ENCODE peak calls at places on chromosomes 1 and 21, in ten cellular contexts. One of them, this sample, is unnamed.

GRCh38 chr21:41765393-41765950 is 1.4 kb downstream of the RIPK4 start:
- DNase-seq in GM04503: no peak
- DNase-seq in NCI-H1417 treated with DMSO at 0.1 percent for 48 hours: no peak
- DNase-seq in GDM1: no peak
- DNase-seq in SJSA1: no peak
- DNase-seq in left ventricle myocardium inferior: no peak
- DNase-seq in HuH-7: no peak
- DNase-seq in GM03348: no peak
- DNase-seq in psoas muscle: no peak
- DNase-seq in transverse colon: no peak
- DNase-seq in this sample: no peak

GRCh38 chr1:168848041-168848440 is 119.0 kb upstream of the DPT start:
- DNase-seq in GM04503: no peak
- DNase-seq in NCI-H1417 treated with DMSO at 0.1 percent for 48 hours: no peak
- DNase-seq in GDM1: no peak
- DNase-seq in SJSA1: no peak
- DNase-seq in left ventricle myocardium inferior: no peak
- DNase-seq in HuH-7: no peak
- DNase-seq in GM03348: no peak
- DNase-seq in psoas muscle: no peak
- DNase-seq in transverse colon: no peak
- DNase-seq in this sample: no peak

GRCh38 chr1:205477759-205478247 is 22.0 kb upstream of the BLACAT1 start:
- DNase-seq in GM04503: peak
- DNase-seq in NCI-H1417 treated with DMSO at 0.1 percent for 48 hours: no peak
- DNase-seq in GDM1: no peak
- DNase-seq in SJSA1: peak
- DNase-seq in left ventricle myocardium inferior: peak
- DNase-seq in HuH-7: no peak
- DNase-seq in GM03348: peak
- DNase-seq in psoas muscle: no peak
- DNase-seq in transverse colon: peak
- DNase-seq in this sample: peak

GRCh38 chr1:192675716-192676115 is 39.8 kb downstream of the RGS13 start:
- DNase-seq in GM04503: no peak
- DNase-seq in NCI-H1417 treated with DMSO at 0.1 percent for 48 hours: no peak
- DNase-seq in GDM1: no peak
- DNase-seq in SJSA1: no peak
- DNase-seq in left ventricle myocardium inferior: no peak
- DNase-seq in HuH-7: no peak
- DNase-seq in GM03348: no peak
- DNase-seq in psoas muscle: no peak
- DNase-seq in transverse colon: no peak
- DNase-seq in this sample: no peak

GRCh38 chr1:210751911-210752310 is 382.0 kb downstream of the KCNH1 start:
- DNase-seq in GM04503: no peak
- DNase-seq in NCI-H1417 treated with DMSO at 0.1 percent for 48 hours: no peak
- DNase-seq in GDM1: no peak
- DNase-seq in SJSA1: no peak
- DNase-seq in left ventricle myocardium inferior: no peak
- DNase-seq in HuH-7: no peak
- DNase-seq in GM03348: no peak
- DNase-seq in psoas muscle: no peak
- DNase-seq in transverse colon: no peak
- DNase-seq in this sample: no peak

GRCh38 chr1:23081376-23081775 is 62.1 kb downstream of the KDM1A start:
- DNase-seq in GM04503: no peak
- DNase-seq in NCI-H1417 treated with DMSO at 0.1 percent for 48 hours: no peak
- DNase-seq in GDM1: no peak
- DNase-seq in SJSA1: no peak
- DNase-seq in left ventricle myocardium inferior: no peak
- DNase-seq in HuH-7: peak
- DNase-seq in GM03348: no peak
- DNase-seq in psoas muscle: no peak
- DNase-seq in transverse colon: no peak
- DNase-seq in this sample: no peak

GRCh38 chr1:220330265-220330664 is 58.0 kb upstream of the RAB3GAP2 start:
- DNase-seq in GM04503: no peak
- DNase-seq in NCI-H1417 treated with DMSO at 0.1 percent for 48 hours: no peak
- DNase-seq in GDM1: no peak
- DNase-seq in SJSA1: no peak
- DNase-seq in left ventricle myocardium inferior: no peak
- DNase-seq in HuH-7: no peak
- DNase-seq in GM03348: no peak
- DNase-seq in psoas muscle: no peak
- DNase-seq in transverse colon: no peak
- DNase-seq in this sample: no peak

GRCh38 chr1:8089535-8090228 is 63.6 kb upstream of the ERRFI1 start:
- DNase-seq in GM04503: no peak
- DNase-seq in NCI-H1417 treated with DMSO at 0.1 percent for 48 hours: no peak
- DNase-seq in GDM1: no peak
- DNase-seq in SJSA1: no peak
- DNase-seq in left ventricle myocardium inferior: no peak
- DNase-seq in HuH-7: no peak
- DNase-seq in GM03348: peak
- DNase-seq in psoas muscle: no peak
- DNase-seq in transverse colon: no peak
- DNase-seq in this sample: no peak

GRCh38 chr1:24929091-24929875 is 793 bp downstream of the RUNX3 start:
- DNase-seq in GM04503: no peak
- DNase-seq in NCI-H1417 treated with DMSO at 0.1 percent for 48 hours: no peak
- DNase-seq in GDM1: no peak
- DNase-seq in SJSA1: no peak
- DNase-seq in left ventricle myocardium inferior: no peak
- DNase-seq in HuH-7: no peak
- DNase-seq in GM03348: peak
- DNase-seq in psoas muscle: no peak
- DNase-seq in transverse colon: peak
- DNase-seq in this sample: no peak

GRCh38 chr1:10495942-10496341 is 21.2 kb downstream of the PEX14 start:
- DNase-seq in GM04503: no peak
- DNase-seq in NCI-H1417 treated with DMSO at 0.1 percent for 48 hours: no peak
- DNase-seq in GDM1: no peak
- DNase-seq in SJSA1: no peak
- DNase-seq in left ventricle myocardium inferior: no peak
- DNase-seq in HuH-7: no peak
- DNase-seq in GM03348: no peak
- DNase-seq in psoas muscle: peak
- DNase-seq in transverse colon: no peak
- DNase-seq in this sample: no peak

GRCh38 chr1:18798533-18799445 is 60.7 kb downstream of the TAS1R2 start:
- DNase-seq in GM04503: no peak
- DNase-seq in NCI-H1417 treated with DMSO at 0.1 percent for 48 hours: no peak
- DNase-seq in GDM1: no peak
- DNase-seq in SJSA1: no peak
- DNase-seq in left ventricle myocardium inferior: no peak
- DNase-seq in HuH-7: no peak
- DNase-seq in GM03348: no peak
- DNase-seq in psoas muscle: no peak
- DNase-seq in transverse colon: no peak
- DNase-seq in this sample: no peak

GRCh38 chr1:193036337-193037047 is 22.7 kb downstream of the UCHL5 start:
- DNase-seq in GM04503: no peak
- DNase-seq in NCI-H1417 treated with DMSO at 0.1 percent for 48 hours: no peak
- DNase-seq in GDM1: no peak
- DNase-seq in SJSA1: no peak
- DNase-seq in left ventricle myocardium inferior: no peak
- DNase-seq in HuH-7: no peak
- DNase-seq in GM03348: no peak
- DNase-seq in psoas muscle: no peak
- DNase-seq in transverse colon: no peak
- DNase-seq in this sample: no peak

GRCh38 chr1:31977361-31978131 is 36.1 kb upstream of the KHDRBS1 start:
- DNase-seq in GM04503: peak
- DNase-seq in NCI-H1417 treated with DMSO at 0.1 percent for 48 hours: no peak
- DNase-seq in GDM1: peak
- DNase-seq in SJSA1: peak
- DNase-seq in left ventricle myocardium inferior: no peak
- DNase-seq in HuH-7: peak
- DNase-seq in GM03348: peak
- DNase-seq in psoas muscle: peak
- DNase-seq in transverse colon: no peak
- DNase-seq in this sample: no peak

GRCh38 chr1:12542138-12542465 is 75.9 kb downstream of the DHRS3 start:
- DNase-seq in GM04503: no peak
- DNase-seq in NCI-H1417 treated with DMSO at 0.1 percent for 48 hours: no peak
- DNase-seq in GDM1: no peak
- DNase-seq in SJSA1: no peak
- DNase-seq in left ventricle myocardium inferior: no peak
- DNase-seq in HuH-7: no peak
- DNase-seq in GM03348: no peak
- DNase-seq in psoas muscle: no peak
- DNase-seq in transverse colon: no peak
- DNase-seq in this sample: no peak

GRCh38 chr1:151371340-151371739 is 1.2 kb downstream of the SELENBP1 start:
- DNase-seq in GM04503: no peak
- DNase-seq in NCI-H1417 treated with DMSO at 0.1 percent for 48 hours: no peak
- DNase-seq in GDM1: no peak
- DNase-seq in SJSA1: no peak
- DNase-seq in left ventricle myocardium inferior: peak
- DNase-seq in HuH-7: no peak
- DNase-seq in GM03348: peak
- DNase-seq in psoas muscle: peak
- DNase-seq in transverse colon: peak
- DNase-seq in this sample: peak

GRCh38 chr1:25774921-25775774 is 24.8 kb upstream of the SELENON start:
- DNase-seq in GM04503: no peak
- DNase-seq in NCI-H1417 treated with DMSO at 0.1 percent for 48 hours: peak
- DNase-seq in GDM1: no peak
- DNase-seq in SJSA1: no peak
- DNase-seq in left ventricle myocardium inferior: no peak
- DNase-seq in HuH-7: no peak
- DNase-seq in GM03348: no peak
- DNase-seq in psoas muscle: no peak
- DNase-seq in transverse colon: peak
- DNase-seq in this sample: no peak

GRCh38 chr1:7455796-7456568 is 315.1 kb upstream of the VAMP3 start:
- DNase-seq in GM04503: no peak
- DNase-seq in NCI-H1417 treated with DMSO at 0.1 percent for 48 hours: no peak
- DNase-seq in GDM1: no peak
- DNase-seq in SJSA1: no peak
- DNase-seq in left ventricle myocardium inferior: no peak
- DNase-seq in HuH-7: no peak
- DNase-seq in GM03348: no peak
- DNase-seq in psoas muscle: no peak
- DNase-seq in transverse colon: no peak
- DNase-seq in this sample: no peak

GRCh38 chr1:211551628-211552465 is 27.1 kb downstream of the SLC30A1 start:
- DNase-seq in GM04503: peak
- DNase-seq in NCI-H1417 treated with DMSO at 0.1 percent for 48 hours: no peak
- DNase-seq in GDM1: no peak
- DNase-seq in SJSA1: no peak
- DNase-seq in left ventricle myocardium inferior: no peak
- DNase-seq in HuH-7: no peak
- DNase-seq in GM03348: peak
- DNase-seq in psoas muscle: no peak
- DNase-seq in transverse colon: no peak
- DNase-seq in this sample: no peak

This sample was measured in mucosa of gallbladder.